ENCODE peak calls at places on chromosomes 3 and 15, in ten cellular contexts. L is RWPE1; P is heart right ventricle; G is fibroblast of lung; M is CD4-positive, alpha-beta memory T cell; V is pancreas; I is H9; C is AG04450; U is cardiac muscle cell; S is esophagus squamous epithelium. T is an unnamed sample.

GRCh38 chr3:46938118-46938517 is 38.4 kb downstream of the CCDC12 start:
- DNase-seq in L (no peak), P (no peak), G (no peak), M (no peak), V (peak), I (no peak), C (no peak), U (no peak), S (no peak), T (no peak)

GRCh38 chr15:82303956-82304640 is 41.5 kb downstream of the SAXO2 start:
- DNase-seq in L (no peak), P (no peak), G (no peak), M (no peak), V (no peak), I (no peak), C (no peak), U (no peak), S (no peak), T (no peak)

GRCh38 chr3:182393830-182394367 is 399.4 kb upstream of the ATP11B start:
- DNase-seq in L (no peak), P (no peak), G (no peak), M (no peak), V (no peak), I (no peak), C (no peak), U (no peak), S (no peak), T (no peak)

GRCh38 chr3:116863842-116864626 is 154.5 kb downstream of the TUSC7 start:
- DNase-seq in L (peak), P (no peak), G (peak), M (no peak), V (no peak), I (peak), C (peak), U (peak), S (no peak), T (no peak)

GRCh38 chr3:195080571-195081141 is 190.3 kb downstream of the XXYLT1 start:
- DNase-seq in L (no peak), P (peak), G (no peak), M (no peak), V (peak), I (no peak), C (no peak), U (peak), S (no peak), T (no peak)

GRCh38 chr3:189720746-189721426 is 89.7 kb downstream of the TP63 start:
- DNase-seq in L (no peak), P (no peak), G (no peak), M (no peak), V (no peak), I (no peak), C (no peak), U (no peak), S (no peak), T (no peak)

GRCh38 chr15:92963794-92964193 is 63.7 kb downstream of the CHD2 start:
- DNase-seq in L (no peak), P (no peak), G (no peak), M (no peak), V (no peak), I (no peak), C (no peak), U (no peak), S (no peak), T (no peak)

GRCh38 chr3:38171622-38172021 is 6.3 kb downstream of the OXSR1 start:
- DNase-seq in L (no peak), P (no peak), G (no peak), M (no peak), V (no peak), I (no peak), C (no peak), U (no peak), S (no peak), T (no peak)

GRCh38 chr3:186413615-186414415 is 51.8 kb upstream of the DGKG start:
- DNase-seq in L (no peak), P (peak), G (peak), M (peak), V (peak), I (peak), C (no peak), U (peak), S (no peak), T (peak)

GRCh38 chr3:87200059-87200458 is 27.1 kb upstream of the CHMP2B start:
- DNase-seq in L (no peak), P (no peak), G (no peak), M (no peak), V (no peak), I (no peak), C (no peak), U (no peak), S (no peak), T (no peak)

GRCh38 chr15:68821190-68821897 is 649 bp upstream of the ANP32A start:
- DNase-seq in L (no peak), P (no peak), G (no peak), M (peak), V (no peak), I (no peak), C (no peak), U (no peak), S (no peak), T (no peak)

GRCh38 chr15:64582202-64582601 is 121.8 kb downstream of the ZNF609 start:
- DNase-seq in L (no peak), P (no peak), G (no peak), M (no peak), V (no peak), I (no peak), C (no peak), U (no peak), S (no peak), T (no peak)

GRCh38 chr15:40238927-40239591 is at the start of gene PAK6:
- DNase-seq in L (peak), P (no peak), G (no peak), M (no peak), V (peak), I (peak), C (no peak), U (peak), S (no peak), T (no peak)

GRCh38 chr3:32102289-32102688 is 4.1 kb upstream of the GPD1L start:
- DNase-seq in L (no peak), P (no peak), G (no peak), M (no peak), V (no peak), I (no peak), C (no peak), U (no peak), S (no peak), T (no peak)

GRCh38 chr3:128500556-128500955 is 7.6 kb upstream of the GATA2 start:
- DNase-seq in L (no peak), P (no peak), G (no peak), M (no peak), V (no peak), I (no peak), C (no peak), U (no peak), S (no peak), T (no peak)

GRCh38 chr3:46893146-46893748 is 15.7 kb downstream of the PTH1R start:
- DNase-seq in L (no peak), P (no peak), G (no peak), M (no peak), V (no peak), I (no peak), C (no peak), U (no peak), S (no peak), T (no peak)

GRCh38 chr3:16481570-16481897 is 32.0 kb downstream of the RFTN1 start:
- DNase-seq in L (no peak), P (no peak), G (no peak), M (no peak), V (no peak), I (no peak), C (no peak), U (no peak), S (no peak), T (no peak)

GRCh38 chr3:4741404-4742307 is 237.6 kb upstream of the BHLHE40 start:
- DNase-seq in L (peak), P (peak), G (peak), M (no peak), V (peak), I (no peak), C (peak), U (no peak), S (no peak), T (no peak)

GRCh38 chr3:114649331-114649730 is 355.5 kb downstream of the TIGIT start:
- DNase-seq in L (peak), P (no peak), G (no peak), M (no peak), V (no peak), I (no peak), C (no peak), U (no peak), S (no peak), T (no peak)

GRCh38 chr3:176469694-176470205 is 727.5 kb downstream of the TBL1XR1 start:
- DNase-seq in L (no peak), P (no peak), G (no peak), M (no peak), V (no peak), I (no peak), C (no peak), U (no peak), S (no peak), T (no peak)

GRCh38 chr3:42526616-42527367 is 24.3 kb downstream of the VIPR1 start:
- DNase-seq in L (no peak), P (no peak), G (no peak), M (peak), V (no peak), I (no peak), C (no peak), U (peak), S (no peak), T (no peak)

GRCh38 chr15:74200394-74200793 is 2.2 kb downstream of the STRA6 start:
- DNase-seq in L (peak), P (no peak), G (peak), M (no peak), V (no peak), I (no peak), C (no peak), U (no peak), S (no peak), T (no peak)

GRCh38 chr3:172320468-172320867 is 127.8 kb downstream of the GHSR start:
- DNase-seq in L (no peak), P (no peak), G (no peak), M (no peak), V (no peak), I (no peak), C (no peak), U (no peak), S (no peak), T (no peak)
- H3K27ac ChIP-seq in L (no peak), P (peak), G (no peak), M (no peak), V (no peak), I (no peak), C (no peak), U (peak), S (no peak), T (no peak)

GRCh38 chr3:57234613-57235575 is 7.4 kb downstream of the APPL1 start:
- DNase-seq in L (no peak), P (no peak), G (no peak), M (no peak), V (no peak), I (no peak), C (no peak), U (no peak), S (no peak), T (no peak)
- H3K27ac ChIP-seq in L (no peak), P (no peak), G (no peak), M (no peak), V (no peak), I (no peak), C (no peak), U (no peak), S (no peak), T (no peak)

DNA sequence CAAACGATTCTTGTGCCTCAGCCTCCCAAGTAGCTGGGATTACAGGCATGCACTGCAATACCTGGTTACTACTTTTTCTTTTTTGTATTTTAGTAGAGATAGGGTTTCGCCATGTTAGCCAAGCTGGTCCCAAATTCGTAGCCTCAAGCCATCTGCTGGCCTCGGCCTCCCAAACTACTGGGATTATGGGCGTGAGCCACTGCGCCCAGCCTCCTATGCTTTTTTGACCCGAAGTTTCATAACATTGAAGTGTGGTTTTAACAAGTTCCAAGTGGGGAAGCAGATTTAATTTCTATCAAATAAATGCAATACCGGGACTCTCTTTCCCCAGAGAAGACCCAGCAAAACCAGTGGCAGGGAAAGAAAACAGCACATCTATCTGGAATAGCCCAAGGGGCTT is 13.7 kb downstream of the SH3BP5 start:
- DNase-seq in L (no peak), P (no peak), G (no peak), M (no peak), V (no peak), I (no peak), C (no peak), U (no peak), S (no peak), T (no peak)
- H3K27ac ChIP-seq in L (no peak), P (peak), G (no peak), M (no peak), V (no peak), I (no peak), C (no peak), U (no peak), S (no peak), T (no peak)

GRCh38 chr3:60107275-60107674 is 1057.5 kb upstream of the CFAP20DC start:
- DNase-seq in L (no peak), P (no peak), G (no peak), M (no peak), V (no peak), I (no peak), C (no peak), U (no peak), S (no peak), T (no peak)
- H3K27ac ChIP-seq in L (no peak), P (no peak), G (no peak), M (no peak), V (no peak), I (no peak), C (no peak), U (no peak), S (no peak), T (no peak)

GRCh38 chr3:12611117-12611516 is 52.8 kb downstream of the RAF1 start:
- DNase-seq in L (no peak), P (no peak), G (no peak), M (no peak), V (no peak), I (no peak), C (no peak), U (no peak), S (no peak), T (no peak)

GRCh38 chr3:12615263-12615662 is 48.7 kb downstream of the RAF1 start:
- DNase-seq in L (no peak), P (no peak), G (no peak), M (no peak), V (no peak), I (no peak), C (no peak), U (no peak), S (no peak), T (no peak)

GRCh38 chr3:12613250-12613649 is 50.7 kb downstream of the RAF1 start:
- DNase-seq in L (no peak), P (no peak), G (no peak), M (no peak), V (no peak), I (no peak), C (no peak), U (no peak), S (no peak), T (no peak)

GRCh38 chr3:12608368-12608767 is 51.5 kb downstream of the MKRN2 start:
- DNase-seq in L (no peak), P (no peak), G (no peak), M (no peak), V (no peak), I (no peak), C (no peak), U (no peak), S (no peak), T (no peak)

GRCh38 chr3:12612514-12613226 is 51.2 kb downstream of the RAF1 start:
- DNase-seq in L (no peak), P (no peak), G (no peak), M (no peak), V (no peak), I (no peak), C (no peak), U (no peak), S (no peak), T (no peak)
- H3K27ac ChIP-seq in L (no peak), P (no peak), G (no peak), M (no peak), V (no peak), I (no peak), C (no peak), U (peak), S (no peak), T (no peak)

GRCh38 chr3:64343692-64344440 is 118.6 kb upstream of the PRICKLE2 start:
- DNase-seq in L (no peak), P (no peak), G (no peak), M (no peak), V (no peak), I (no peak), C (no peak), U (no peak), S (no peak), T (no peak)

GRCh38 chr3:64342940-64343691 is 117.8 kb upstream of the PRICKLE2 start:
- DNase-seq in L (peak), P (no peak), G (peak), M (no peak), V (no peak), I (no peak), C (peak), U (no peak), S (no peak), T (no peak)

GRCh38 chr3:64344721-64345207 is 119.5 kb upstream of the PRICKLE2 start:
- DNase-seq in L (peak), P (no peak), G (peak), M (no peak), V (no peak), I (peak), C (peak), U (peak), S (no peak), T (no peak)

GRCh38 chr3:64341355-64341754 is 116.1 kb upstream of the PRICKLE2 start:
- DNase-seq in L (no peak), P (no peak), G (no peak), M (no peak), V (no peak), I (no peak), C (no peak), U (no peak), S (no peak), T (no peak)

GRCh38 chr3:64340636-64341240 is 115.5 kb upstream of the PRICKLE2 start:
- DNase-seq in L (no peak), P (no peak), G (peak), M (no peak), V (no peak), I (no peak), C (peak), U (no peak), S (no peak), T (no peak)
- H3K27ac ChIP-seq in L (no peak), P (no peak), G (peak), M (no peak), V (no peak), I (no peak), C (peak), U (no peak), S (no peak), T (no peak)

GRCh38 chr3:192834428-192834827 is 83.2 kb downstream of the MB21D2 start:
- DNase-seq in L (no peak), P (no peak), G (no peak), M (no peak), V (no peak), I (no peak), C (no peak), U (no peak), S (no peak), T (no peak)
- H3K27ac ChIP-seq in L (no peak), P (no peak), G (no peak), M (no peak), V (no peak), I (no peak), C (no peak), U (no peak), S (no peak), T (no peak)

GRCh38 chr3:123712077-123712860 is 127.4 kb upstream of the HACD2 start:
- DNase-seq in L (no peak), P (no peak), G (no peak), M (no peak), V (no peak), I (peak), C (no peak), U (peak), S (no peak), T (no peak)
- H3K27ac ChIP-seq in L (no peak), P (no peak), G (no peak), M (no peak), V (no peak), I (no peak), C (no peak), U (no peak), S (peak), T (peak)

T was measured in caudate nucleus.